ENCODE peak calls at places on chromosomes 12 and 14, in nine cellular contexts. X, I, V, O, P, R, E, D and W are unnamed samples.

GRCh38 chr14:87113286-87113685 is 879.7 kb downstream of the GALC start:
- DNase-seq in D (no peak), I (no peak), P (no peak), R (no peak), E (no peak), O (no peak), V (no peak), X (no peak), W (no peak)

GRCh38 chr12:16171348-16171747 is 106.1 kb downstream of the SLC15A5 start:
- DNase-seq in R (no peak), X (no peak), O (no peak), D (no peak), E (no peak), V (no peak), P (no peak), I (no peak), W (no peak)

GRCh38 chr12:4156317-4156716 is 117.2 kb upstream of the CCND2 start:
- DNase-seq in X (no peak), I (no peak), V (no peak), D (no peak), E (no peak), P (no peak), O (no peak), R (no peak), W (no peak)

GRCh38 chr12:27583057-27583797 is 59.2 kb downstream of the PPFIBP1 start:
- DNase-seq in E (no peak), I (no peak), D (no peak), O (peak), P (no peak), R (peak), V (no peak), X (no peak), W (no peak)

GRCh38 chr12:52020539-52021336 is 14.0 kb downstream of the TAMALIN start:
- DNase-seq in P (peak), V (peak), D (peak), E (peak), R (peak), O (peak), I (no peak), X (peak), W (no peak)

GRCh38 chr12:58413794-58414193 is 472.4 kb downstream of the ATP23 start:
- DNase-seq in D (no peak), O (peak), E (peak), I (no peak), X (no peak), P (no peak), R (peak), V (no peak), W (no peak)

GRCh38 chr12:122891661-122892525 is 4.0 kb downstream of the VPS37B start:
- DNase-seq in I (no peak), O (peak), P (no peak), E (no peak), R (peak), V (no peak), D (no peak), X (no peak), W (no peak)

GRCh38 chr12:91327889-91328288 is 145.3 kb upstream of the DCN start:
- DNase-seq in D (no peak), O (peak), P (no peak), I (no peak), V (no peak), R (peak), X (no peak), E (peak), W (no peak)